ENCODE peak calls at places on chromosomes 2 and 18, in four cellular contexts. N, K, X and Z are unnamed samples.

GRCh38 chr2:218035463-218036100 is 32.8 kb upstream of the TNS1 start:
- DNase-seq in N (no peak), K (no peak), X (no peak), Z (no peak)

GRCh38 chr2:219433666-219434467 is 776 bp upstream of the SPEG start:
- DNase-seq in N (peak; percentile 49), K (peak; percentile 86), X (peak; percentile 56), Z (peak; percentile 69)

GRCh38 chr2:240392084-240392947 is 43.1 kb upstream of the GPC1 start:
- DNase-seq in N (no peak), K (peak; percentile 29), X (no peak), Z (peak; percentile 65)

GRCh38 chr18:51668101-51668500 is 470.6 kb upstream of the MEX3C start:
- DNase-seq in N (peak; percentile 51), K (peak; percentile 64), X (peak; percentile 53), Z (peak; percentile 10)

GRCh38 chr2:132582360-132582759 is 87.6 kb downstream of the LYPD1 start:
- DNase-seq in N (peak; percentile 42), K (no peak), X (no peak), Z (peak; percentile 11)

GRCh38 chr2:70553584-70554337 is at the start of gene TGFA:
- DNase-seq in N (peak; percentile 95), K (peak; percentile 18), X (peak; percentile 15), Z (peak; percentile 7)

GRCh38 chr2:118738524-118739308 is 108.7 kb downstream of the EN1 start:
- DNase-seq in N (peak; percentile 95), K (peak; percentile 99), X (peak; percentile 99), Z (peak; percentile 87)

GRCh38 chr2:128979182-128979581 is 660.5 kb upstream of the HS6ST1 start:
- DNase-seq in N (no peak), K (no peak), X (no peak), Z (no peak)

GRCh38 chr2:190355968-190356657 is 12.7 kb downstream of the INPP1 start:
- DNase-seq in N (no peak), K (no peak), X (no peak), Z (no peak)

GRCh38 chr2:74690571-74690970 is 36.5 kb downstream of the SEMA4F start:
- DNase-seq in N (peak; percentile 88), K (peak; percentile 78), X (peak; percentile 80), Z (peak; percentile 77)

GRCh38 chr2:239287461-239287860 is 113.4 kb downstream of the HDAC4 start:
- DNase-seq in N (no peak), K (peak; percentile 49), X (no peak), Z (peak; percentile 58)

GRCh38 chr2:172108587-172108930 is 5.9 kb upstream of the DLX2 start:
- DNase-seq in N (no peak), K (no peak), X (no peak), Z (no peak)

GRCh38 chr18:11994708-11995444 is 13.6 kb downstream of the IMPA2 start:
- DNase-seq in N (peak; percentile 81), K (no peak), X (peak; percentile 54), Z (peak; percentile 27)

GRCh38 chr2:26018184-26018716 is 15.6 kb upstream of the RAB10 start:
- DNase-seq in N (peak; percentile 92), K (peak; percentile 93), X (peak; percentile 91), Z (peak; percentile 86)

GRCh38 chr18:46462523-46462922 is 194.5 kb downstream of the LOXHD1 start:
- DNase-seq in N (no peak), K (no peak), X (no peak), Z (no peak)

GRCh38 chr2:30392097-30392496 is 54.9 kb upstream of the LCLAT1 start:
- DNase-seq in N (no peak), K (no peak), X (no peak), Z (no peak)

GRCh38 chr2:172833898-172834297 is 98.3 kb downstream of the RAPGEF4 start:
- DNase-seq in N (no peak), K (peak; percentile 65), X (peak; percentile 76), Z (no peak)

GRCh38 chr2:84856785-84857184 is 24.1 kb downstream of the TRABD2A start:
- DNase-seq in N (no peak), K (no peak), X (no peak), Z (no peak)

GRCh38 chr18:11150271-11150615 is 874 bp upstream of the PIEZO2 start:
- DNase-seq in N (no peak), K (no peak), X (no peak), Z (no peak)

GRCh38 chr2:190697421-190697820 is 48.5 kb downstream of the NAB1 start:
- DNase-seq in N (no peak), K (no peak), X (no peak), Z (no peak)

GRCh38 chr2:101949304-101949703 is 42.5 kb upstream of the IL1R2 start:
- DNase-seq in N (peak; percentile 48), K (no peak), X (peak; percentile 42), Z (no peak)

GRCh38 chr2:120958623-120959366 is 223.1 kb downstream of the GLI2 start:
- DNase-seq in N (no peak), K (no peak), X (peak; percentile 18), Z (peak; percentile 16)

GRCh38 chr2:151183072-151183580 is 78.5 kb downstream of the RBM43 start:
- DNase-seq in N (no peak), K (no peak), X (no peak), Z (no peak)

GRCh38 chr2:144137705-144138428 is 382.1 kb downstream of the ZEB2 start:
- DNase-seq in N (no peak), K (peak; percentile 57), X (peak; percentile 33), Z (no peak)

GRCh38 chr18:46422552-46423055 is 234.4 kb downstream of the LOXHD1 start:
- DNase-seq in N (no peak), K (no peak), X (no peak), Z (no peak)

DNA sequence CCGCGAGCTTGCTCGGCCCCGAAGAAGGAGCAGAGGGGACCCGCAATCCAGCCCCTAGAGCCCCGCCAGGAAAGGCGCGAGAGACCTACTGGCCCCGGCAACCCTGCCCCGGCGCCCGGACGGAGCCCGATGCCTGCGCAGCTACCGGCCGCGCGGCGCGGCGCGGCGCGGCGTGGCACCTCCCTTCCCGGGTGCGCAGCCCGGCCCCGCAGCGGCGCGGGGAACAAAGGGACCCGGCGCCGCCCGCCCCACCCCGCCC is 327 bp downstream of the CDH2 start:
- DNase-seq in N (peak; percentile 12), K (no peak), X (no peak), Z (no peak)
- H3K4me3 ChIP-seq in N (peak overlapping the region; percentile 93), K (peak overlapping the region; percentile 78), X (peak overlapping the region; percentile 68), Z (peak overlapping the region; percentile 67)

GRCh38 chr2:36812196-36812595 is 115.7 kb downstream of the VIT start:
- DNase-seq in N (peak; percentile 26), K (no peak), X (no peak), Z (no peak)
- TF ChIP-seq CTCF in N (peak; percentile 44), K (peak; percentile 39), X (peak; percentile 40), Z (peak; percentile 38)

DNA sequence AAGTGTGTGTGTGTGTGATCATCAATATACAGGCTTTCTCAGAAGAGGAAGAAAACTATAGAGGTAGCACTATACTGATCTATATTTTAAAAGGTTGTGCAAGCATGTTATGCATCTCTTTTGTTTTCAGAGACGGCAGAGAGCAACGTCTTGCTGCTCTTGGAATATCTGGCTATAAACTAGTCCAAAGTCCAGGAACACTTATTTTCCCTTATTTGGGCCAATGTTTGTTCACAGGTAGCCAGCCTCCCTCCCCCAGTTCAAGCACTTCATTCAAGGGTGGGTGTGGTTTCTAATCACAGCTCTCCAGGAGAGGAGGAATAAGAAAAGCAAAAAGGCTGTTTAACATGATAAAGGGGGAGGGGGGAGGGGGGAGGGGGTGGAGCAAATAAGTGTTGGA is 4.2 kb downstream of the FZD5 start:
- DNase-seq in N (no peak), K (no peak), X (no peak), Z (no peak)
- H3K4me3 ChIP-seq in N (no peak overlapping the region), K (no peak overlapping the region), X (no peak overlapping the region), Z (no peak overlapping the region)

DNA sequence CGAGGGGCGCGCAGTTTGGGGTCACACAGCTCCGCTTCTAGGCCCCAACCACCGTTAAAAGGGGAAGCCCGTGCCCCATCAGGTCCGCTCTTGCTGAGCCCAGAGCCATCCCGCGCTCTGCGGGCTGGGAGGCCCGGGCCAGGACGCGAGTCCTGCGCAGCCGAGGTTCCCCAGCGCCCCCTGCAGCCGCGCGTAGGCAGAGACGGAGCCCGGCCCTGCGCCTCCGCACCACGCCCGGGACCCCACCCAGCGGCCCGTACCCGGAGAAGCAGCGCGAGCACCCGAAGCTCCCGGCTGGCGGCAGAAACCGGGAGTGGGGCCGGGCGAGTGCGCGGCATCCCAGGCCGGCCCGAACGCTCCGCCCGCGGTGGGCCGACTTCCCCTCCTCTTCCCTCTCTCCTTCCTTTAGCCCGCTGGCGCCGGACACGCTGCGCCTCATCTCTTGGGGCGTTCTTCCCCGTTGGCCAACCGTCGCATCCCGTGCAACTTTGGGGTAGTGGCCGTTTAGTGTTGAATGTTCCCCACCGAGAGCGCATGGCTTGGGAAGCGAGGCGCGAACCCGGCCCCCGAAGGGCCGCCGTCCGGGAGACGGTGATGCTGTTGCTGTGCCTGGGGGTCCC is at the start of gene ITGA4:
- DNase-seq in N (peak; percentile 69), K (peak; percentile 88), X (peak; percentile 79), Z (peak; percentile 82)
- TF ChIP-seq CTCF in N (peak; percentile 74), K (peak; percentile 70), X (peak; percentile 36), Z (peak; percentile 84)

GRCh38 chr2:179021258-179021657 is 28.7 kb downstream of the CCDC141 start:
- DNase-seq in N (no peak), K (no peak), X (no peak), Z (no peak)

GRCh38 chr2:179019260-179019659 is 30.7 kb downstream of the CCDC141 start:
- DNase-seq in N (no peak), K (no peak), X (no peak), Z (no peak)

GRCh38 chr2:179020156-179020750 is 29.7 kb downstream of the CCDC141 start:
- DNase-seq in N (peak; percentile 81), K (peak; percentile 31), X (peak; percentile 19), Z (no peak)

GRCh38 chr2:179024445-179024844 is 25.5 kb downstream of the CCDC141 start:
- DNase-seq in N (no peak), K (no peak), X (no peak), Z (no peak)

DNA sequence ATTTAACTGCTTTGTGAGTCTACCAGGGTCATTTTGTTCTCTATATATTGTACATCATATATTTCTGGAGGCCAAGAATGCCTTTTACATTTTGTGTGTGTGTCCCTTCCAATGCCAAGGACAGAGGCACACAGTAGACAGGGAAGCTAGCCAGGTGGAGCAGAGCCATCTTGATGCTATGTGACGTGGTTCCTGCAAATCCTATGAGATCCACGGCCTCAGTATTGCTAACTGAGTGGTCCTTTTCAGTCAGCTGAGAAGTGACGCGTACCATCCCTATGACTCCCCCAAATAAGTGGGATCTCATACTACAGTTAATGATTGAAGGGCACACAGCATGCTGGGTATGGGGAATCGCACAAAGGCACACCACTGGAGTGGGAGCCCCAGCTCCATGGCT is 27.3 kb downstream of the CCDC141 start:
- DNase-seq in N (no peak), K (no peak), X (no peak), Z (no peak)
- H3K4me3 ChIP-seq in N (no peak overlapping the region), K (no peak overlapping the region), X (no peak overlapping the region), Z (no peak overlapping the region)

GRCh38 chr2:220465700-220466099 is 838.3 kb downstream of the SLC4A3 start:
- DNase-seq in N (no peak), K (no peak), X (no peak), Z (peak; percentile 23)

GRCh38 chr2:220458051-220458450 is 830.6 kb downstream of the SLC4A3 start:
- DNase-seq in N (no peak), K (no peak), X (no peak), Z (no peak)

GRCh38 chr2:220463876-220464275 is 836.4 kb downstream of the SLC4A3 start:
- DNase-seq in N (no peak), K (no peak), X (no peak), Z (no peak)

GRCh38 chr2:220455389-220455788 is 828.0 kb downstream of the SLC4A3 start:
- DNase-seq in N (no peak), K (no peak), X (no peak), Z (peak; percentile 12)

GRCh38 chr2:220460257-220460985 is 833.0 kb downstream of the SLC4A3 start:
- DNase-seq in N (peak; percentile 34), K (peak; percentile 21), X (peak; percentile 12), Z (no peak)
- TF ChIP-seq CTCF in N (peak; percentile 59), K (no peak), X (peak; percentile 29), Z (no peak)